ENCODE peak calls at places on chromosome 16, in nine cellular contexts. I is HuH-7.5, D is mucosa of gallbladder, H is G401, E is NCI-H2171, F is AG09319, Z is astrocyte of the spinal cord, K is EL, W is neural crest cell. B is an unnamed sample.

GRCh38 chr16:4101421-4102275 is 14.6 kb downstream of the ADCY9 start:
- DNase-seq in Z (no peak), K (no peak), W (no peak), E (no peak), D (no peak), F (no peak), H (no peak), I (no peak), B (no peak)

GRCh38 chr16:64952177-64952576 is 169.7 kb downstream of the CDH11 start:
- DNase-seq in K (peak; percentile 78), Z (peak; percentile 91), H (no peak), W (no peak), E (no peak), D (no peak), F (peak; percentile 68), I (no peak), B (peak; percentile 75)

GRCh38 chr16:84829168-84829965 is 9.6 kb downstream of the CRISPLD2 start:
- DNase-seq in E (no peak), D (peak; percentile 60), W (no peak), H (no peak), F (no peak), I (no peak), Z (peak; percentile 93), K (peak; percentile 96), B (peak; percentile 79)

GRCh38 chr16:68247400-68247799 is 2.2 kb downstream of the PLA2G15 start:
- DNase-seq in H (peak; percentile 80), E (no peak), Z (no peak), F (no peak), D (no peak), W (no peak), I (no peak), K (no peak), B (no peak)

GRCh38 chr16:87412996-87413421 is 20.9 kb downstream of the MAP1LC3B start:
- DNase-seq in W (no peak), K (no peak), H (no peak), E (no peak), F (no peak), Z (no peak), D (no peak), I (no peak), B (no peak)

GRCh38 chr16:83070416-83071199 is 443.8 kb downstream of the CDH13 start:
- DNase-seq in Z (no peak), I (no peak), H (no peak), K (no peak), F (no peak), W (no peak), E (no peak), D (peak; percentile 23), B (no peak)

GRCh38 chr16:3444032-3444388 is 530 bp downstream of the NAA60 start:
- DNase-seq in W (no peak), K (peak; percentile 80), F (peak; percentile 32), D (no peak), Z (peak; percentile 62), I (no peak), H (no peak), E (peak; percentile 19), B (peak; percentile 38)

GRCh38 chr16:3654249-3654991 is at the start of gene DNASE1:
- DNase-seq in H (peak; percentile 35), F (no peak), K (peak; percentile 60), W (peak; percentile 64), I (peak; percentile 71), E (no peak), D (peak; percentile 68), Z (peak; percentile 48), B (no peak)

GRCh38 chr16:4261557-4262172 is 11.2 kb downstream of the TFAP4 start:
- DNase-seq in Z (peak; percentile 13), H (peak; percentile 15), I (peak; percentile 66), F (no peak), K (no peak), W (peak; percentile 72), E (no peak), D (no peak), B (no peak)

GRCh38 chr16:29663020-29663828 is at the start of gene SPN:
- DNase-seq in I (no peak), D (no peak), H (no peak), F (no peak), W (no peak), Z (no peak), E (no peak), K (no peak), B (no peak)

B was measured in AG04450.